ENCODE peak calls at places on chromosomes 16 and 17, in seven cellular contexts. T, J, N, G, R, V and C are unnamed samples.

GRCh38 chr16:46857261-46857962 is 26.4 kb upstream of the C16orf87 start:
- DNase-seq in V (peak), T (peak), G (peak), R (peak), N (peak), J (peak), C (peak)

GRCh38 chr16:83602797-83603735 is 204.7 kb upstream of the HSBP1 start:
- DNase-seq in R (no peak), N (no peak), T (no peak), V (no peak), G (no peak), J (no peak), C (no peak)

GRCh38 chr16:51161440-51162195 is 10.5 kb upstream of the SALL1 start:
- DNase-seq in G (peak), N (peak), R (peak), J (no peak), T (no peak), V (no peak), C (no peak)

GRCh38 chr16:2785101-2785991 is 2.0 kb downstream of the PRSS33 start:
- DNase-seq in R (no peak), N (no peak), T (peak), G (peak), J (no peak), V (no peak), C (no peak)

GRCh38 chr16:13070268-13070667 is 168.9 kb downstream of the SHISA9 start:
- DNase-seq in J (no peak), R (no peak), N (no peak), G (no peak), T (no peak), V (no peak), C (no peak)

GRCh38 chr16:67811899-67812298 is 5.2 kb downstream of the TSNAXIP1 start:
- DNase-seq in N (no peak), J (no peak), G (no peak), V (no peak), R (no peak), T (no peak), C (no peak)

GRCh38 chr16:19044781-19045180 is 22.6 kb upstream of the COQ7 start:
- DNase-seq in R (peak), N (no peak), G (no peak), V (no peak), J (no peak), T (no peak), C (peak)

GRCh38 chr16:58236231-58236690 is 38.4 kb upstream of the CSNK2A2 start:
- DNase-seq in V (peak), N (peak), R (peak), T (peak), J (peak), G (peak), C (peak)

GRCh38 chr16:2857451-2858244 is at the start of gene PRSS22:
- DNase-seq in N (no peak), R (no peak), V (peak), G (no peak), T (no peak), J (no peak), C (no peak)

GRCh38 chr17:45270828-45271418 is 9.0 kb upstream of the SPATA32 start:
- DNase-seq in R (no peak), J (no peak), T (no peak), N (no peak), V (peak), G (peak), C (no peak)

GRCh38 chr17:79093270-79093669 is 18.6 kb downstream of the ENGASE start:
- DNase-seq in R (no peak), V (peak), T (no peak), G (no peak), J (no peak), N (no peak), C (no peak)

GRCh38 chr16:19735074-19735867 is 17.2 kb downstream of the IQCK start:
- DNase-seq in J (no peak), N (no peak), V (no peak), T (no peak), R (no peak), G (no peak), C (no peak)

GRCh38 chr16:891353-891740 is 79.4 kb downstream of the LMF1 start:
- DNase-seq in T (no peak), V (no peak), J (no peak), R (no peak), N (no peak), G (no peak), C (no peak)

GRCh38 chr17:38608648-38609047 is 2.9 kb upstream of the SRCIN1 start:
- DNase-seq in J (no peak), N (no peak), V (peak), R (no peak), T (no peak), G (no peak), C (no peak)

GRCh38 chr17:32487460-32488176 is 825 bp downstream of the CDK5R1 start:
- DNase-seq in G (no peak), R (no peak), T (peak), N (peak), J (peak), V (no peak), C (no peak)

GRCh38 chr16:26957283-26957859 is 109.4 kb upstream of the C16orf82 start:
- DNase-seq in G (no peak), J (no peak), T (no peak), R (no peak), N (no peak), V (no peak), C (no peak)
- TF ChIP-seq CTCF in G (no peak), J (no peak), T (no peak), R (no peak), N (no peak), V (no peak), C (no peak)

GRCh38 chr17:34607917-34608316 is 28.5 kb downstream of the TMEM132E start:
- DNase-seq in G (no peak), N (no peak), V (no peak), R (no peak), T (no peak), J (no peak), C (no peak)
- H3K4me3 ChIP-seq in G (no peak), N (no peak), V (no peak), R (no peak), T (no peak), J (no peak), C (no peak)

GRCh38 chr17:12230411-12230810 is 209.7 kb downstream of the MAP2K4 start:
- DNase-seq in R (peak), J (no peak), N (no peak), V (no peak), G (no peak), T (peak), C (peak)

GRCh38 chr17:12229315-12229714 is 208.6 kb downstream of the MAP2K4 start:
- DNase-seq in G (no peak), J (no peak), T (no peak), R (no peak), N (no peak), V (no peak), C (no peak)

GRCh38 chr17:12231027-12231682 is 210.5 kb downstream of the MAP2K4 start:
- DNase-seq in R (peak), N (no peak), J (no peak), V (peak), G (no peak), T (peak), C (no peak)

GRCh38 chr17:12222392-12222791 is 201.7 kb downstream of the MAP2K4 start:
- DNase-seq in G (no peak), V (no peak), J (no peak), N (no peak), R (no peak), T (no peak), C (no peak)

DNA sequence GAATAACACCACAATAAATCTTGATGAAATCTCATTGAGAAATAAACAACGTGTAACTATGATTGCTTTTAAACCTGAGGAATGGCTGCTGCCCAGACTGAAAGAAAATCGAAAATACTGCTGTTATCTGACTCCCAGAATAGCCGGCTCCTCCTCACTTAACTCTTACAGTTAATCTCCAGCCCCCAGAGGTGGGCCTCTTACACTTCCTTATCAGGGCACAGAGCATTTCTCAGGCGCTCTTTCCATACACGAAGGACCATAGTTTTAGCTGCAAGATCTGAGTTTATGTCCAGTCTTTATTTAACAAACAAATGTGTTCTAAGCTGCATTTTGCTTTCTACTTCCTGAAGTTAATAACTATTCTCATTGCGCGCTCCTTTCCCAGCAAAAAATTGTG is 206.9 kb downstream of the MAP2K4 start:
- DNase-seq in T (no peak), G (no peak), N (no peak), J (no peak), R (no peak), V (no peak), C (no peak)
- TF ChIP-seq CTCF in T (no peak), G (no peak), N (no peak), J (no peak), R (no peak), V (no peak), C (no peak)

GRCh38 chr16:17519041-17519440 is 48.3 kb upstream of the XYLT1 start:
- DNase-seq in N (no peak), T (peak), R (peak), G (no peak), J (no peak), V (no peak), C (peak)
- H3K4me3 ChIP-seq in N (no peak), T (no peak), R (no peak), G (no peak), J (no peak), V (no peak), C (no peak)

GRCh38 chr17:8649157-8650118 is 18.9 kb upstream of the MYH10 start:
- DNase-seq in N (peak), G (no peak), R (peak), J (no peak), V (no peak), T (no peak), C (peak)

GRCh38 chr17:8654822-8655221 is 24.3 kb upstream of the MYH10 start:
- DNase-seq in J (no peak), V (no peak), G (no peak), T (no peak), N (no peak), R (no peak), C (no peak)

GRCh38 chr17:8650119-8650499 is 19.6 kb upstream of the MYH10 start:
- DNase-seq in T (no peak), N (no peak), G (no peak), R (no peak), J (no peak), V (no peak), C (no peak)

GRCh38 chr17:8647202-8647601 is 16.7 kb upstream of the MYH10 start:
- DNase-seq in V (no peak), N (no peak), T (no peak), J (no peak), G (no peak), R (no peak), C (no peak)

GRCh38 chr17:8651013-8651412 is 20.5 kb upstream of the MYH10 start:
- DNase-seq in R (no peak), T (no peak), V (no peak), G (no peak), N (no peak), J (no peak), C (no peak)
- TF ChIP-seq CTCF in R (no peak), T (no peak), V (no peak), G (no peak), N (no peak), J (peak), C (no peak)

GRCh38 chr16:66267287-66268137 is 99.0 kb upstream of the CDH5 start:
- DNase-seq in G (no peak), J (no peak), R (peak), N (peak), V (no peak), T (no peak), C (peak)

GRCh38 chr16:66270333-66270927 is 96.1 kb upstream of the CDH5 start:
- DNase-seq in T (peak), G (peak), N (peak), J (peak), V (peak), R (peak), C (no peak)

GRCh38 chr16:66271074-66272060 is 95.1 kb upstream of the CDH5 start:
- DNase-seq in G (no peak), R (peak), V (peak), T (no peak), N (no peak), J (no peak), C (peak)

GRCh38 chr16:66272461-66272860 is 94.0 kb upstream of the CDH5 start:
- DNase-seq in N (no peak), T (no peak), V (no peak), G (no peak), R (no peak), J (no peak), C (no peak)

DNA sequence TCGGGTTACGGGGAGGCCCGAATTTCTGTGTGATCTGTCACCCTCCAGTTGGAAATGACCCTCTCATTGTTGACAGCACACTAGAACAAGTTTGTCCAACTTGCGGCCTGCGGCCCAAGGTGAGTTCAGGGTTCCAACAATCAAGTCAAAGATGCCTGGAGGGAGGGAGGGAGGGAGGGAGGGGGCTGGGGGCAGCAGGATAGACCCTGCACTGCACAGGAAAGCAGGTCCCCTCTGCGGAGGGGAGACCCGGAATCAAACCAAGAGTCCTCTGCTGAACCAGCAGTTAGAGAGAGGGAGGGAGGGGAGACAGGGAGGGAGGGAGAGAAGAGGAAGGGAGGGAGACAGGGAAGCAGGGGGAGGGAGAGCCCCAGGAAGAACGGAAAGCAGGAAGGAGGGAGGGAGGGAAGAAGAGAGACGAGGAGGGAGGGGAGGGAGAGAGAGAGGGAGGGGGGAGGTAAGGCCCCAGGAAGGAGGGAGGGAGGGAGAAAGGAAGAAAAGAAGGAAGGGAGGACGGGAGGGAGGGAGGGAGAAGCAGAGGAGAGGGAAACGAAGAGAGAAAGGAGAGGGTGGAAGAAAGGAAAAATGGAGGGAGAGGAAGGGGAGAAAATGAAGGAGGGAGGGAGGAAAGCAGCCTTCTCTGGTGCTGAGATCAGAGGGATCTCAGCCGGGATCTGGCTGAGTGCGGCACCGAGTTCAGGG is 96.7 kb upstream of the CDH5 start:
- DNase-seq in V (no peak), N (peak), G (no peak), T (no peak), J (no peak), R (peak), C (no peak)
- H3K4me3 ChIP-seq in V (peak), N (no peak), G (no peak), T (no peak), J (no peak), R (no peak), C (no peak)

DNA sequence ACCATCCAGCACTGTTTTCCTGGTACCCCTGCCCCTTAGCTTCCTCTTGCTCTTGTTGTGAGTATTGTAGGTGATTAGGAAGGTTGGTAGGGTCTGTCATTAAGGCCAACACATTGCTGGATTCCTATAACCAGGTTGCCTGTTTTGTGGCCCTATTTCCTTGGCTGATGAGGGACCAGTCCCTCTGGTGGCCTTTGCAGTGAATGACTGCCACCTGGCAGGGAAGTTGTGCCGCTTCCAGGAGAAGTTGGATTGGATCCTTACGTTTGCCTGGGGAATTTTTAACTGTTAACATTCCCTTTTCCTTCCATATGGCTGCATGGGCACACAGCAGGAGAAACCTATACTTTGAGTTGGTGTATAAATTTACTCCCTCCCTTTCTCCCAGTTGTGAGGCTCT is 32.4 kb downstream of the LCMT1 start:
- DNase-seq in N (no peak), V (no peak), T (no peak), J (no peak), G (no peak), R (no peak), C (no peak)
- TF ChIP-seq CTCF in N (peak), V (peak), T (peak), J (peak), G (peak), R (peak), C (no peak)

DNA sequence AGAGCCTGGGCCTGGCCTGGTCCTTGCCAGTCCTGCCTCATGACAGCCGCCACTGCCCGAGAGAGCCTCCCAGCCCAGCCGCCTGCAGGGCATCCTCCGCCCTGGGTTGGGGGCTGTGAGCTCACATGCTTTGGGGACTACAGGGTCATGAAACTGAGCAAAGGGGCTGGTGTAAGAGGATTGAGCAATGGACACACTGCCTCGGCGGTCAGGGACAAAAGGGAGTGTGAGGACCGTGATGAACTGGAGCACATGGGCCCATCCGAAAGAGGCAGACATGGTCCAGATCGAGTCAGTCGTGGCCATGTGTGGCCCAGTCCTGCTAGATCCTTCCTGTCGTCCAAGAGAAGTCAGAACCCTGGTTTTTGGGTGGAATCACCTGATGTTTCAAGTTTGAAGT is 52.3 kb downstream of the GSG1L start:
- DNase-seq in R (no peak), J (no peak), T (no peak), G (peak), N (no peak), V (no peak), C (no peak)
- H3K4me3 ChIP-seq in R (no peak), J (no peak), T (no peak), G (no peak), N (no peak), V (no peak), C (no peak)

GRCh38 chr16:54633943-54634362 is 296.7 kb upstream of the IRX5 start:
- DNase-seq in J (no peak), V (no peak), G (peak), N (no peak), T (no peak), R (peak), C (no peak)
- TF ChIP-seq CTCF in J (no peak), V (peak), G (peak), N (peak), T (peak), R (peak), C (peak)